ENCODE peak calls at places on chromosome 14, in eight cellular contexts. U is left cardiac atrium; W is activated T-cell treated with anti-CD3 and anti-CD28 coated beads for 4 hours; F is Kasumi-1; A is SK-N-SH; X is naive thymus-derived CD8-positive, alpha-beta T cell; O is fibroblast of the aortic adventitia; Q is iris pigment epithelial cell. D is an unnamed sample.

GRCh38 chr14:24298892-24299254 is 707 bp downstream of the DHRS1 start:
- DNase-seq in U (no peak), W (no peak), F (no peak), A (no peak), X (no peak), O (peak; percentile 55), Q (peak; percentile 77), D (no peak)

GRCh38 chr14:70909788-70910614 is 2.7 kb downstream of the PCNX1 start:
- DNase-seq in U (no peak), W (no peak), F (no peak), A (no peak), X (no peak), O (peak; percentile 20), Q (peak; percentile 16), D (no peak)

GRCh38 chr14:32681598-32681997 is 257.1 kb upstream of the NPAS3 start:
- DNase-seq in U (no peak), W (no peak), F (no peak), A (no peak), X (no peak), O (no peak), Q (no peak), D (no peak)

GRCh38 chr14:72616811-72617210 is 277.1 kb downstream of the DPF3 start:
- DNase-seq in U (no peak), W (no peak), F (no peak), A (no peak), X (no peak), O (no peak), Q (no peak), D (no peak)

GRCh38 chr14:93086441-93087055 is 29.2 kb downstream of the ITPK1 start:
- DNase-seq in U (no peak), W (no peak), F (no peak), A (no peak), X (no peak), O (no peak), Q (no peak), D (peak; percentile 67)

GRCh38 chr14:92473947-92474535 is 39.5 kb upstream of the RIN3 start:
- DNase-seq in U (no peak), W (no peak), F (no peak), A (no peak), X (no peak), O (no peak), Q (no peak), D (no peak)

GRCh38 chr14:76446921-76447320 is 71.0 kb downstream of the ESRRB start:
- DNase-seq in U (no peak), W (no peak), F (peak; percentile 73), A (no peak), X (no peak), O (no peak), Q (no peak), D (no peak)

GRCh38 chr14:55160989-55161388 is 30.4 kb downstream of the DLGAP5 start:
- DNase-seq in U (no peak), W (no peak), F (peak; percentile 60), A (peak; percentile 50), X (no peak), O (peak; percentile 75), Q (peak; percentile 42), D (no peak)

GRCh38 chr14:89212386-89213235 is 204.4 kb downstream of the FOXN3 start:
- DNase-seq in U (no peak), W (no peak), F (no peak), A (peak; percentile 73), X (no peak), O (no peak), Q (no peak), D (no peak)

GRCh38 chr14:105070760-105071137 is 5.5 kb upstream of the GPR132 start:
- DNase-seq in U (no peak), W (no peak), F (no peak), A (no peak), X (no peak), O (no peak), Q (no peak), D (no peak)

GRCh38 chr14:76908834-76909233 is 82.6 kb downstream of the LRRC74A start:
- DNase-seq in U (no peak), W (no peak), F (peak; percentile 93), A (no peak), X (no peak), O (no peak), Q (no peak), D (peak; percentile 51)

GRCh38 chr14:100645200-100645985 is 58.2 kb upstream of the BEGAIN start:
- DNase-seq in U (peak; percentile 86), W (peak; percentile 81), F (peak; percentile 91), A (peak; percentile 84), X (peak; percentile 82), O (peak; percentile 84), Q (peak; percentile 79), D (peak; percentile 86)

GRCh38 chr14:69087061-69087461 is 65.9 kb downstream of the DCAF5 start:
- DNase-seq in U (no peak), W (no peak), F (no peak), A (no peak), X (no peak), O (peak; percentile 65), Q (peak; percentile 60), D (no peak)

GRCh38 chr14:86574026-86574777 is 1044.3 kb downstream of the FLRT2 start:
- DNase-seq in U (no peak), W (no peak), F (no peak), A (no peak), X (no peak), O (peak; percentile 47), Q (peak; percentile 18), D (no peak)

GRCh38 chr14:52068741-52069616 is at the start of gene NID2:
- DNase-seq in U (peak; percentile 89), W (no peak), F (peak; percentile 63), A (peak; percentile 98), X (peak; percentile 10), O (peak; percentile 97), Q (peak; percentile 96), D (peak; percentile 93)

GRCh38 chr14:69090187-69090789 is 62.6 kb downstream of the DCAF5 start:
- DNase-seq in U (no peak), W (no peak), F (peak; percentile 31), A (peak; percentile 32), X (no peak), O (peak; percentile 49), Q (peak; percentile 58), D (no peak)

D was measured in Right ventricle myocardium superior.